ENCODE peak calls at places on chromosomes 11 and 22, in four cellular contexts. J is HCT116, P is neural progenitor cell, U is endothelial cell of umbilical vein. E is an unnamed sample.

GRCh38 chr11:104968856-104969776 is 742 bp upstream of the CASP4 start:
- DNase-seq in J (no peak), P (peak), U (peak), E (peak)

GRCh38 chr11:46677169-46677568 is 23.2 kb downstream of the ARHGAP1 start:
- DNase-seq in J (no peak), P (no peak), U (no peak), E (no peak)

GRCh38 chr11:123594188-123594901 is 60.1 kb downstream of the SCN3B start:
- DNase-seq in J (no peak), P (no peak), U (no peak), E (no peak)

GRCh38 chr11:115420524-115420923 is 83.7 kb downstream of the CADM1 start:
- DNase-seq in J (no peak), P (no peak), U (no peak), E (no peak)

GRCh38 chr11:57491371-57492061 is 24.0 kb downstream of the SLC43A1 start:
- DNase-seq in J (no peak), P (peak), U (peak), E (no peak)

GRCh38 chr22:35313311-35314121 is 13.8 kb downstream of the TOM1 start:
- DNase-seq in J (no peak), P (no peak), U (peak), E (no peak)

GRCh38 chr22:30824096-30824495 is 129.4 kb downstream of the OSBP2 start:
- DNase-seq in J (no peak), P (no peak), U (no peak), E (no peak)

GRCh38 chr22:17213976-17214375 is 5.3 kb downstream of the ADA2 start:
- DNase-seq in J (peak), P (peak), U (peak), E (peak)

GRCh38 chr11:41201156-41201555 is 258.3 kb downstream of the LRRC4C start:
- DNase-seq in J (no peak), P (peak), U (no peak), E (no peak)

GRCh38 chr22:32083000-32083399 is 39.9 kb downstream of the SLC5A1 start:
- DNase-seq in J (no peak), P (no peak), U (no peak), E (no peak)

GRCh38 chr11:65593518-65594414 is 1.8 kb downstream of the KCNK7 start:
- DNase-seq in J (no peak), P (peak), U (peak), E (no peak)

GRCh38 chr22:37626144-37626543 is 13.3 kb upstream of the SH3BP1 start:
- DNase-seq in J (no peak), P (no peak), U (no peak), E (peak)

GRCh38 chr22:19766506-19767426 is 6.2 kb downstream of the TBX1 start:
- DNase-seq in J (peak), P (peak), U (no peak), E (peak)

GRCh38 chr11:46371994-46372393 is 9.5 kb upstream of the MDK start:
- DNase-seq in J (no peak), P (no peak), U (no peak), E (no peak)

GRCh38 chr11:131530411-131530810 is 160.0 kb downstream of the NTM start:
- DNase-seq in J (no peak), P (no peak), U (no peak), E (no peak)

GRCh38 chr11:70641366-70641765 is 243.0 kb downstream of the CTTN start:
- DNase-seq in J (no peak), P (peak), U (no peak), E (no peak)
- H3K9ac ChIP-seq in J (no peak), P (no peak), U (no peak), E (no peak)

DNA sequence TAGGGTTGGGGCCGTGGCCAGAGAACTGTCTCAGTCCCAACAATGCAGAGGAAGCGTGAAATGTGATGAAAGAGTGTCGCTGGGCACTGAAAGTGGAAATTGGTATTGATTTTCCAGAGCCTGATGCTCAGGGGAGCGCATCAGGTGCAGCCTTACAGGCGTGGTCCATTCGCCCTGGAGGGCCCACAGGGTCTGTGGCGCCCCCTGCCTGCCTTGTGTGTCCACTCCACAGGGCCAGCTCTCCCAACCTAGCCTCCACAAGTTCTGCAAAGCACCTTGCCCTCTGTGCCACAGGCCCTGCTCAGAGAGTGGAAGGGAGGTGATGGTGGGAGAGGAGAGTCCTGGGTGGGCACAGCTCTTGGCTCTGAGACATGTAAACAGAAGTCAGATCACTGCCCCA is 54.9 kb upstream of the LMO1 start:
- DNase-seq in J (no peak), P (peak), U (no peak), E (no peak)
- TF ChIP-seq CTCF in J (peak), P (peak), U (peak), E (no peak)

DNA sequence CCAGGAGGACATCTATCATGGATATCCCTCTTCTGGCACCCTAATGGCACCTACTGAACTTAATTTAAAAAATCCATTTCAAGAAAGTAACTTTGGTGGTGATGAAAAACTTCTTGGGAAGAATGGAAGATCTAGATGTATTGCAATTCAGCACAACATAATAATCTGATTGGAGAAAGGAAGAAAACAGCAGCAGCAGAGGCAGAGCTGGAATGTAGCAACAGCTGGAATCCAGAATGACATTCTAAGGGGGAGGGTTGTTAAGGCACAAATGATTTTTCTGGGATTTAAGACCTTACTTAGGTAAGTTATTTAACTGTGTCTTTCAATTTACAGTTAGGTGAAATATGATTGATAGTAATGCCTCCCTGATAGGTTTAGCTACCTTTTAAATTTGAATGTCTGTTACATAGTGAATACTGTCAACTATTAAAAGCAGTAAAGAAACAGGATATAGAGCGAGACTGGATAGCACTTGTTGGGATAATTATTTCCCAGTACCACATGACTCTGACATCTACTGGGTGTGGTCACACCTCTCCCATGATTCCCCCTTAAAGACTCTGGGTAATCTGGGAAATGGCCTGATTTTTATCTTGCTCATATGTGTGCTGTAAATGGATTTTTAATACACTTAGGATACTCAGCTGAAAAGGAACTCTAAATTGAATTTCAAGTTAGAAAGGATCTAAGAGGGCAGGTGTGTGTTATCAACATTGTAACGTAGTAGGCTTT is 11.7 kb downstream of the CAPRIN1 start:
- DNase-seq in J (no peak), P (no peak), U (no peak), E (no peak)
- H3K4me3 ChIP-seq in J (no peak), P (no peak), U (no peak), E (no peak)

GRCh38 chr11:44885919-44886318 is 64.8 kb downstream of the TP53I11 start:
- DNase-seq in J (no peak), P (no peak), U (no peak), E (no peak)

GRCh38 chr11:44883277-44883676 is 67.4 kb downstream of the TP53I11 start:
- DNase-seq in J (peak), P (no peak), U (no peak), E (no peak)

GRCh38 chr11:44884056-44884455 is 66.6 kb downstream of the TP53I11 start:
- DNase-seq in J (no peak), P (no peak), U (no peak), E (no peak)

GRCh38 chr11:44886765-44887164 is 63.9 kb downstream of the TP53I11 start:
- DNase-seq in J (no peak), P (no peak), U (peak), E (no peak)

GRCh38 chr11:44885065-44885777 is 65.5 kb downstream of the TP53I11 start:
- DNase-seq in J (no peak), P (no peak), U (no peak), E (no peak)
- H3K9ac ChIP-seq in J (no peak), P (no peak), U (no peak), E (no peak)

GRCh38 chr11:73759520-73760065 is 1.3 kb downstream of the RAB6A start:
- DNase-seq in J (no peak), P (no peak), U (peak), E (no peak)

GRCh38 chr11:73760066-73760679 is 701 bp downstream of the RAB6A start:
- DNase-seq in J (no peak), P (peak), U (peak), E (peak)

GRCh38 chr11:73762732-73763131 is 1.9 kb upstream of the RAB6A start:
- DNase-seq in J (no peak), P (no peak), U (no peak), E (no peak)

GRCh38 chr11:73761403-73761945 is 600 bp upstream of the RAB6A start:
- DNase-seq in J (no peak), P (no peak), U (no peak), E (no peak)

GRCh38 chr11:73760680-73761402 is at the start of gene RAB6A:
- DNase-seq in J (peak), P (peak), U (peak), E (peak)
- TF ChIP-seq CTCF in J (no peak), P (peak), U (peak), E (peak)

DNA sequence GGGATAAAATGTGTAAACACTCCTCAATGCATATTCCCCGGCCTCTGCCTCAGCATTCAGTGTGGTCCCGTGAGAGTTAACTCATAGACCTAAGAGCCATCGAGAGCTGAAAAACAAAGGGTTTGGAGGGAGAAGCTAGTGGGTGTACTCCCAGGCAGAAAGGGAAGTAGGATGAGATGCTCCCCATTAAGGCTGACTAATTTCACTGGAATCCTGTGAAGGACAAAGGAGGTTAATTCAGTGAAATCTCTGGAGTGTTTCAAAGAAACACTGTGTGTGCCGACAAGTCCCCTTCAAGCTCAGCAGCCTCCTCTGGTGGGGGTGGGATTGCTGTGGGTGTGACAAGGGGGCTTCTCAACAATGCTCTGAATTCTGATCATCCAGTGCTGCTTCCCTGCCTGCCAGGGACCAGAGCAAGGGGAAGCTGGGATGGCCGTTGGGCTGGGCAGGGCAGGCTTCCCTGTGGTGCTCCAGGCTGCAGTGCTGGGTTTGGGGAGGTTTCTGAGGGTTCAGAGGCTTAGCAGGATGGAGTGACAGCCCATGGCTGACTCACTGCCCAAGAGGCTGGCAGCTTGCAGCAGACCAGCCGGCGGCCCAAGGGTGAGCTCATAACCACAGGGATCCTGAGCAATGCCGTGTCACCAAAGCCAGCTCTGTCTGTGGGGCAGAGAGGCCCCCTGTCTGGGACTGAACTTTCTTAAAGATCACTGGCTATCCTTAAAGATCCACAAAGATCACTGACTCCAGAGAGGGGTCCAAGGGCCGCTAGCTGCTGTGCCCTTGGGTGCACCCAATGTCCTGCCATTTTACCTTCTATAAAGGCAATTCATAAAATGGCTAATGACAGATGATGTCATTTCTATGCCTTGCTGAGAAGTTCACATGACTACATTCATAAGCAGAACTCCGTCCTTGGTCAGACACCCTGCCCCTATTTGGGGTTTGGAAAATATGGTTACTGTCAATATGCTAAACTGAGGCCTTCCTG is 61.3 kb upstream of the BMAL1 start:
- DNase-seq in J (peak), P (peak), U (peak), E (peak)
- H3K4me3 ChIP-seq in J (peak), P (no peak), U (no peak), E (no peak)

E was measured in kidney.